ENCODE peak calls at places on chromosomes 7 and 10, in seven cellular contexts. P, Y, K, V, E, W and L are unnamed samples.

GRCh38 chr7:28958235-28958945 is at the start of gene TRIL:
- DNase-seq in P (peak), E (peak), Y (peak), K (peak), W (peak), V (peak), L (no peak)

GRCh38 chr10:78805176-78805575 is 263.6 kb upstream of the ZMIZ1 start:
- DNase-seq in K (no peak), Y (peak), V (peak), W (no peak), E (no peak), P (peak), L (no peak)

GRCh38 chr7:82050134-82050533 is 280.3 kb upstream of the HGF start:
- DNase-seq in P (peak), Y (peak), K (no peak), E (no peak), W (no peak), V (peak), L (peak)

GRCh38 chr10:110067960-110068770 is 60.4 kb downstream of the ADD3 start:
- DNase-seq in W (no peak), P (no peak), V (no peak), K (no peak), E (no peak), Y (peak), L (no peak)

GRCh38 chr7:87875151-87876039 is 765 bp downstream of the SLC25A40 start:
- DNase-seq in K (no peak), Y (peak), E (no peak), P (peak), V (peak), W (no peak), L (peak)

GRCh38 chr10:4981722-4982471 is 18.7 kb downstream of the AKR1C1 start:
- DNase-seq in W (peak), P (peak), Y (peak), K (peak), V (peak), E (peak), L (peak)

GRCh38 chr10:77801474-77802238 is 124.9 kb downstream of the DLG5 start:
- DNase-seq in P (peak), W (no peak), Y (peak), K (no peak), E (no peak), V (peak), L (no peak)

GRCh38 chr10:97550336-97551149 is 22.0 kb upstream of the ANKRD2 start:
- DNase-seq in P (no peak), K (peak), Y (peak), V (no peak), W (no peak), E (no peak), L (no peak)

GRCh38 chr10:100761191-100761590 is 15.8 kb downstream of the PAX2 start:
- DNase-seq in Y (no peak), E (no peak), V (no peak), W (no peak), K (no peak), P (no peak), L (no peak)

GRCh38 chr7:139394553-139394952 is 34.9 kb downstream of the LUC7L2 start:
- DNase-seq in P (no peak), Y (no peak), E (no peak), V (no peak), K (no peak), W (no peak), L (no peak)

GRCh38 chr10:29105516-29106215 is 183.2 kb upstream of the LYZL1 start:
- DNase-seq in E (no peak), Y (peak), W (no peak), K (no peak), P (peak), V (peak), L (peak)

GRCh38 chr10:53579773-53580172 is 807.2 kb upstream of the MBL2 start:
- DNase-seq in W (no peak), Y (no peak), V (no peak), E (no peak), K (no peak), P (no peak), L (no peak)

GRCh38 chr10:28282341-28282740 is 20.5 kb downstream of the MPP7 start:
- DNase-seq in E (peak), P (no peak), Y (no peak), K (no peak), V (no peak), W (no peak), L (no peak)

GRCh38 chr7:99996755-99997544 is 18.4 kb upstream of the ZKSCAN1 start:
- DNase-seq in Y (no peak), W (no peak), P (no peak), K (no peak), V (no peak), E (no peak), L (no peak)

GRCh38 chr7:83581667-83582435 is 67.1 kb downstream of the SEMA3E start:
- DNase-seq in V (no peak), E (no peak), K (no peak), P (no peak), Y (no peak), W (no peak), L (no peak)

GRCh38 chr7:13981070-13981469 is 8.4 kb downstream of the ETV1 start:
- DNase-seq in Y (peak), P (peak), E (no peak), V (peak), K (no peak), W (no peak), L (peak)

GRCh38 chr7:100191775-100192174 is 14.1 kb downstream of the STAG3 start:
- DNase-seq in E (no peak), P (peak), V (peak), W (no peak), Y (no peak), K (no peak), L (no peak)

GRCh38 chr10:93315261-93315660 is 166.9 kb downstream of the MYOF start:
- DNase-seq in W (no peak), Y (no peak), K (no peak), P (no peak), V (no peak), E (no peak), L (no peak)
- H3K23ac ChIP-seq in W (no peak), Y (peak), K (no peak), P (no peak), V (no peak), E (no peak), L (no peak)

DNA sequence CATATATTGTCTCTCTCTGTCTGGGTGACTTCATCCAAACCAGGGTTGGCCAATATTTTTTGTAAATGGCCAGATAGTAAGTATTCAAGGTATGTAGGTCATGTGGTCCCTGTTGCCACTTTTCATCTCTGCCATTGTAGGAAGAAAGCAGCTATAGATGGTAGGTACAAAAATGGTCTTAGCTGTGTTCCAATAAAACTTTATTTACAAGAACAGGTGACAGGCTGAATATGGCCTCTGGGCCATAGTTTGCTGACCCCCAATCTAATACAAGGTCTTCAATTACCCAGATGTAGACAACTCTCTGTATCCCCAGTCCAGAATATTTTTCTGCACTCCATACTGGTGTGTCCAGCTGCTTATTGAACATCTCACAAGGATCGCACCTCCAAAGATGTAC is 166.2 kb upstream of the FZD8 start:
- DNase-seq in E (no peak), V (no peak), Y (no peak), K (no peak), W (no peak), P (no peak), L (no peak)
- H3K9ac ChIP-seq in E (no peak), V (no peak), Y (no peak), K (no peak), W (no peak), P (no peak), L (no peak)

GRCh38 chr7:35658602-35659201 is 36.2 kb downstream of the HERPUD2 start:
- DNase-seq in P (no peak), W (no peak), V (no peak), K (no peak), E (no peak), Y (no peak), L (no peak)
- H3K23ac ChIP-seq in P (no peak), W (no peak), V (no peak), K (no peak), E (no peak), Y (no peak), L (no peak)

DNA sequence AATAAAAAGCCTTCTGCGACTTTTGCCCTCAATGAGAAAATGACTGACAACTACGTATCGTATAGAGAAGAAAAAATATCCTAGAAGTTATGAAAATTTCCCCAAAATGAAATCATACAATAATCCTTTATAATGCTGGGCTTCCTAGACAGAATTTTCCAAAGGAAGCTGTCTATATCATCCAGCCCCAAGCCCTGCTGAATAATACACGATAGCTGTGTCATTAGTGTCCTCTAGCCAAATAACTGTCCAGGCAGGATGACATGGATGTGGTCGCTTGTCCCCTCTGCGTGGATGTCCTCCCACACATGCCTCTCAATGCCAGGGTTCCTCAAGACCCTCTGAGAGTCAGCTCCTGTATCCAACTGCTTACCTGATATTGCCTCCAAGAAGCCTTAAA is 61.7 kb upstream of the ECHDC3 start:
- DNase-seq in P (no peak), V (no peak), K (no peak), E (no peak), W (no peak), Y (no peak), L (no peak)
- H3K9ac ChIP-seq in P (no peak), V (no peak), K (no peak), E (no peak), W (no peak), Y (no peak), L (no peak)

GRCh38 chr7:131769241-131769640 is 212.8 kb upstream of the PODXL start:
- DNase-seq in E (no peak), Y (no peak), K (no peak), W (no peak), V (no peak), P (no peak), L (no peak)
- H3K23ac ChIP-seq in E (no peak), Y (no peak), K (no peak), W (no peak), V (no peak), P (no peak), L (no peak)

GRCh38 chr10:61301560-61301959 is 151.6 kb downstream of the TMEM26 start:
- DNase-seq in V (no peak), E (no peak), Y (no peak), K (no peak), P (peak), W (no peak), L (no peak)

GRCh38 chr10:61304751-61305150 is 148.4 kb downstream of the TMEM26 start:
- DNase-seq in W (no peak), K (no peak), Y (no peak), E (no peak), V (no peak), P (no peak), L (peak)

GRCh38 chr10:61298194-61298593 is 155.0 kb downstream of the TMEM26 start:
- DNase-seq in P (no peak), W (no peak), V (no peak), K (no peak), Y (no peak), E (no peak), L (no peak)

GRCh38 chr10:61299156-61299555 is 154.0 kb downstream of the TMEM26 start:
- DNase-seq in E (no peak), Y (no peak), W (no peak), V (no peak), K (no peak), P (no peak), L (no peak)

DNA sequence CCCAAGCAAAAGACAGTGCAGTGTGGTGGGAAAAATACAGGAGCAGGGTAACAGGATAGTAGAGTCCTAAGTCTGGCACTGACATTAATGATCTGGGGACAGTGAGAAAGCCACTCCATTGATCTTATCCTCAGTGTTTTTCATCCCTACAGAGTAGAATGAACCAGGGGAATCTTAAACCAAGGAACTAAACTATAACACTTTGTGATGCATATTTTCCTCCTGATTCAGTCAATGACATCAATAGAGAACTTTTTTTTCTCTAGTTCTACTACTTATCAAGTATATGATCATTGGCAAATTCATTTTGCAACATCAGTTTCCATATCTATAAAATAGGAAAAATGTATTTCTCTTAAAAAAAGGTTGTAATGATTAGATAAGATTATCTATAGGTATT is 151.1 kb downstream of the TMEM26 start:
- DNase-seq in P (peak), K (no peak), V (no peak), E (no peak), W (no peak), Y (no peak), L (no peak)
- H3K9ac ChIP-seq in P (no peak), K (no peak), V (peak), E (no peak), W (no peak), Y (no peak), L (no peak)